ENCODE peak calls at places on chromosomes 12 and 14, in seven cellular contexts. K is SK-N-SH, J is GM12878, U is K562, N is GM12892, Z is HepG2, L is H1. C is an unnamed sample.

GRCh38 chr12:46549527-46550265 is 177.1 kb upstream of the SLC38A2 start:
- DNase-seq in N (no peak), U (peak; percentile 73), J (no peak), L (no peak), K (no peak), Z (no peak), C (no peak)

GRCh38 chr14:86779416-86779815 is 1213.6 kb downstream of the GALC start:
- DNase-seq in N (no peak), U (no peak), K (no peak), J (no peak), L (no peak), Z (no peak), C (no peak)

GRCh38 chr12:47783024-47783755 is 10.2 kb downstream of the SLC48A1 start:
- DNase-seq in J (no peak), Z (no peak), N (no peak), L (no peak), U (no peak), K (no peak), C (no peak)

GRCh38 chr12:71440393-71441349 is 1.1 kb downstream of the LGR5 start:
- DNase-seq in L (no peak), U (peak; percentile 25), K (peak; percentile 62), J (no peak), Z (peak; percentile 96), N (no peak), C (no peak)

GRCh38 chr14:54652890-54653201 is 85.9 kb downstream of the SAMD4A start:
- DNase-seq in U (no peak), N (no peak), K (no peak), J (no peak), L (no peak), Z (no peak), C (no peak)

GRCh38 chr14:81371802-81372201 is 28.3 kb downstream of the STON2 start:
- DNase-seq in N (no peak), J (no peak), Z (no peak), U (no peak), K (no peak), L (no peak), C (no peak)

GRCh38 chr14:35155962-35156361 is 33.6 kb downstream of the PRORP start:
- DNase-seq in J (no peak), K (peak; percentile 21), Z (no peak), N (peak; percentile 17), L (no peak), U (no peak), C (no peak)

GRCh38 chr14:99971929-99972747 is 93.1 kb upstream of the EVL start:
- DNase-seq in J (no peak), K (peak; percentile 67), U (peak; percentile 42), N (no peak), L (no peak), Z (no peak), C (no peak)

GRCh38 chr14:31206536-31207286 is 882 bp downstream of the HECTD1 start:
- DNase-seq in U (peak; percentile 31), Z (peak; percentile 50), J (no peak), K (peak; percentile 66), N (peak; percentile 23), L (no peak), C (peak; percentile 15)

GRCh38 chr14:80584638-80585505 is 356.7 kb downstream of the CEP128 start:
- DNase-seq in U (no peak), J (no peak), L (no peak), Z (peak; percentile 3), N (no peak), K (peak; percentile 24), C (no peak)

GRCh38 chr12:78914859-78915331 is 50.3 kb downstream of the SYT1 start:
- DNase-seq in N (no peak), U (no peak), Z (no peak), K (no peak), L (peak; percentile 60), J (no peak), C (no peak)

GRCh38 chr14:22403286-22403685 is 185.7 kb downstream of the DAD1 start:
- DNase-seq in J (no peak), K (no peak), L (no peak), U (no peak), N (no peak), Z (no peak), C (no peak)

GRCh38 chr12:90909069-90909676 is 45.8 kb downstream of the CCER1 start:
- DNase-seq in N (no peak), L (no peak), K (peak; percentile 17), U (peak; percentile 7), Z (peak; percentile 6), J (no peak), C (peak; percentile 1)

GRCh38 chr14:95062946-95063345 is 94.4 kb downstream of the DICER1 start:
- DNase-seq in Z (no peak), J (no peak), U (no peak), N (no peak), L (no peak), K (no peak), C (no peak)

GRCh38 chr12:49212572-49212971 is 23.7 kb upstream of the TUBA1A start:
- DNase-seq in Z (no peak), L (no peak), J (no peak), K (no peak), N (no peak), U (no peak), C (no peak)

GRCh38 chr14:76510255-76510654 is 134.3 kb downstream of the ESRRB start:
- DNase-seq in N (no peak), U (no peak), Z (no peak), K (no peak), L (no peak), J (no peak), C (no peak)

GRCh38 chr14:30706704-30707103 is 84.6 kb downstream of the SCFD1 start:
- DNase-seq in Z (no peak), J (no peak), N (no peak), U (no peak), L (no peak), K (no peak), C (no peak)

GRCh38 chr12:66066929-66067281 is 63.6 kb downstream of the LLPH start:
- DNase-seq in N (no peak), L (no peak), J (no peak), K (no peak), U (no peak), Z (no peak), C (no peak)

GRCh38 chr12:5201554-5202243 is 158.0 kb downstream of the KCNA5 start:
- DNase-seq in J (no peak), Z (no peak), K (peak; percentile 26), L (no peak), U (peak; percentile 10), N (no peak), C (no peak)

GRCh38 chr12:27751386-27752047 is 28.5 kb upstream of the KLHL42 start:
- DNase-seq in N (no peak), K (no peak), Z (no peak), J (no peak), L (no peak), U (peak; percentile 71), C (no peak)
- TF ChIP-seq POLR2AphosphoS5 in N (no peak), K (no peak), Z (no peak), J (no peak), L (no peak), U (no peak), C (no peak)

GRCh38 chr12:101230547-101230946 is 20.5 kb upstream of the SLC5A8 start:
- DNase-seq in N (no peak), U (no peak), L (no peak), K (no peak), J (no peak), Z (no peak), C (no peak)
- TF ChIP-seq TAF1 in N (no peak), U (no peak), L (no peak), K (no peak), J (no peak), Z (no peak), C (no peak)

DNA sequence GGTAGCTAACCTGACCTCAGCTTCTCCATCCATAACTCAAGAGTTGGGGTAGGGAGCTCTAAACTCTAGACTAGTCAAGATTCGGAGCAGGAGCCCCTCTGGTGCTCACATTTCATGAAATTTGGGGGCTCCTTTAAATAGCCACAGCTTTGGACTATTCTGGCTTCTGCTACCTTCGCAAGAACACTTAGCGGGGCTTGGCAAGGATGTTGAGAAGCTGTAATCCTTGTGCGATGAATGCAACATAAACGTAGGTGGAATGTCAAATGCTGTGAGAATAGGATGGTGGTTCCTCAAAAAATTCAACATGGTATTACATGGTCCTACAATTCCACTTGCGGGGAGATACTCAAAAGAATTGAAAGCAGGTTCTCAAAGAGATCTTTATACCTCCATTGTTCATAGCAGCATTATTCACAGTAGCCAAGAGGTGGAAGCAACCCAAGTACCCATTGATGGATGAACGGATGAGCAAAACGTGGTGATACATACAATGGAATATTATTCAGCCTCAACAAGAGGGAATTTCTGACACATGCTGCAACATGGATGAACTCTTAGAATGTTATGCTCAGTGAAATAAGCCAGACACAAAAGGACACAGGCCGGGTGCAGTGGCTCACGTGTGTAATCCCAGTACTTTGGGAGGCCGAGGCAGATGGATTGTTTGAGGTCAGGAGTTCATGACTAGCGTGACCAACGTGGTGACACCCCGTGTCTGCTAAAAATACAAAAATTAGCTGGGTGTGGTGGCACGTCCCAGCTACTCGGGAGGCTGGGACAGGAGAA is 73.8 kb downstream of the ACTN1 start:
- DNase-seq in Z (no peak), J (no peak), N (no peak), U (no peak), K (no peak), L (no peak), C (no peak)
- TF ChIP-seq POLR2AphosphoS5 in Z (no peak), J (no peak), N (no peak), U (no peak), K (no peak), L (no peak), C (no peak)

DNA sequence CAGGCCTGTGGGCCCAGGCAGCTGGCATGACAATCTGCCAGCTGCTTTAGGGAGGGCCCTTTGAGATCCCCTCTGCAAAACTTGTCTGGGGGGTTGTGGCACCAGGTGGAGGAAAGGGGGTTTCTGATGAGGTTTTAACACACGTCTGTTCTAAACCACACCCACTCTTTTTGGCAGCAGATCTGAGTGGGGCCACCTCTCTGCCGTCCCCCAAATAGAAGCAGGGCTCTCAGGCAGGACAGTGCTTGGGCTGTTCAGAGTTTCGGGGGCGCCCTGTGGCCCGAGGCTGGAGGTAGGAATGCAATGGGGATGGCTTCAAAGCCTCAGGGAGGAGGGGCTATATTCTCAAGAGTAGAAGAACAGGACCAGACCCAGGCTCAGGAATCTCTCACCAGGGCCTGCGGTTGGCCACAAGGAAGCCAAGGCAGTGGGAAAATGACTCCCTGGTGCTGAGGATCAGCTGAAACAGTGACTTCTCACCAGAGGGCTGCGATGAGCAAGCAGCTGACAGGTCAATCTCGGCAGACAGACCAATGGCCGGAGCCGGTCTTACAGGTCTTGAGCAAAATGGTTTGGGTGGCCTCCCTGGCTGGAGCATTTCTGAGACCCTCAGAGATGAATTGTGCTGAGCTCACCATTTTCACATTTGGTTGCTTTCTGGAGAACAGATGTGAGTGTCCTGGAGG is 1.5 kb upstream of the KRT5 start:
- DNase-seq in Z (no peak), J (no peak), U (no peak), L (no peak), N (no peak), K (no peak), C (no peak)
- TF ChIP-seq TAF1 in Z (no peak), J (no peak), U (no peak), L (no peak), N (no peak), K (no peak), C (no peak)

C was measured in GM12891.